ENCODE peak calls at places on chromosome 11, in six cellular contexts. J is globus pallidus; D is WTC11; Z is iris pigment epithelial cell; A is stimulated activated CD8-positive, alpha-beta memory T cell treated with anti-CD3 and anti-CD28 coated beads, Interleukin-2, amount 100 ng/mL, for 48 hours; G is NCI-H1105. V is an unnamed sample.
A peak's percentile ranks its signal among the peaks of the same experiment; 100 is the strongest.

GRCh38 chr11:45580399-45580798 is 85.0 kb downstream of the CHST1 start:
- DNase-seq in J (no peak), D (peak; percentile 56), Z (peak; percentile 58), A (no peak), G (no peak), V (peak; percentile 11)

GRCh38 chr11:134068829-134069425 is at the start of gene JAM3:
- DNase-seq in J (peak; percentile 94), D (peak; percentile 99), Z (peak; percentile 94), A (peak; percentile 99), G (peak; percentile 97), V (peak; percentile 74)

GRCh38 chr11:5605849-5606248 is 9.4 kb downstream of the TRIM6 start:
- DNase-seq in J (no peak), D (no peak), Z (peak; percentile 93), A (no peak), G (no peak), V (no peak)

GRCh38 chr11:95089620-95090542 is at the start of gene ENDOD1:
- DNase-seq in J (peak; percentile 90), D (peak; percentile 82), Z (peak; percentile 89), A (peak; percentile 74), G (peak; percentile 48), V (peak; percentile 75)

GRCh38 chr11:71548716-71549151 is 514 bp downstream of the KRTAP5-9 start:
- DNase-seq in J (no peak), D (no peak), Z (no peak), A (no peak), G (no peak), V (no peak)

GRCh38 chr11:122162095-122162494 is 46.1 kb upstream of the BLID start:
- DNase-seq in J (no peak), D (no peak), Z (peak; percentile 90), A (no peak), G (no peak), V (no peak)

GRCh38 chr11:113532697-113533424 is 57.7 kb upstream of the DRD2 start:
- DNase-seq in J (peak; percentile 76), D (peak; percentile 85), Z (peak; percentile 71), A (peak; percentile 30), G (peak; percentile 73), V (peak; percentile 31)

GRCh38 chr11:65432686-65433582 is 10.3 kb downstream of the NEAT1 start:
- DNase-seq in J (no peak), D (no peak), Z (peak; percentile 43), A (no peak), G (peak; percentile 8), V (no peak)

GRCh38 chr11:75554258-75555022 is 7.6 kb upstream of the SERPINH1 start:
- DNase-seq in J (peak; percentile 97), D (peak; percentile 89), Z (peak; percentile 99), A (no peak), G (peak; percentile 26), V (no peak)

GRCh38 chr11:2150206-2150847 is 10.7 kb downstream of the INS start:
- DNase-seq in J (no peak), D (no peak), Z (peak; percentile 74), A (no peak), G (peak; percentile 42), V (peak; percentile 55)

GRCh38 chr11:58770627-58771457 is 39.1 kb upstream of the GLYAT start:
- DNase-seq in J (no peak), D (no peak), Z (no peak), A (no peak), G (no peak), V (no peak)

GRCh38 chr11:64844330-64845124 is at the start of gene CDC42BPG:
- DNase-seq in J (peak; percentile 31), D (peak; percentile 89), Z (peak; percentile 59), A (peak; percentile 50), G (peak; percentile 91), V (peak; percentile 68)

GRCh38 chr11:46305295-46305694 is 27.8 kb downstream of the CREB3L1 start:
- DNase-seq in J (no peak), D (no peak), Z (peak; percentile 61), A (no peak), G (no peak), V (no peak)

GRCh38 chr11:35288311-35288710 is 131.0 kb downstream of the SLC1A2 start:
- DNase-seq in J (no peak), D (no peak), Z (no peak), A (no peak), G (no peak), V (no peak)

GRCh38 chr11:62627718-62628117 is 5.9 kb upstream of the B3GAT3 start:
- DNase-seq in J (no peak), D (no peak), Z (no peak), A (no peak), G (no peak), V (peak; percentile 36)

GRCh38 chr11:7573193-7573557 is 59.4 kb downstream of the PPFIBP2 start:
- DNase-seq in J (no peak), D (no peak), Z (peak; percentile 64), A (no peak), G (no peak), V (no peak)

GRCh38 chr11:33802414-33802950 is 28.2 kb upstream of the FBXO3 start:
- DNase-seq in J (peak; percentile 16), D (peak; percentile 78), Z (peak; percentile 86), A (no peak), G (peak; percentile 88), V (peak; percentile 70)

GRCh38 chr11:57434640-57435546 is 8.0 kb upstream of the SLC43A3 start:
- DNase-seq in J (no peak), D (no peak), Z (peak; percentile 97), A (no peak), G (no peak), V (peak; percentile 89)

GRCh38 chr11:122214080-122214479 is 98.1 kb upstream of the BLID start:
- DNase-seq in J (no peak), D (no peak), Z (no peak), A (no peak), G (no peak), V (no peak)

GRCh38 chr11:67309166-67309565 is 5.8 kb downstream of the SSH3 start:
- DNase-seq in J (no peak), D (no peak), Z (no peak), A (no peak), G (no peak), V (no peak)

GRCh38 chr11:73386026-73386425 is 9.8 kb downstream of the RELT start:
- DNase-seq in J (no peak), D (no peak), Z (no peak), A (no peak), G (no peak), V (no peak)

GRCh38 chr11:76736266-76736665 is 46.9 kb upstream of the TSKU start:
- DNase-seq in J (no peak), D (no peak), Z (no peak), A (no peak), G (no peak), V (no peak)

GRCh38 chr11:90241414-90241813 is 18.6 kb upstream of the CHORDC1 start:
- DNase-seq in J (no peak), D (no peak), Z (no peak), A (no peak), G (no peak), V (no peak)

GRCh38 chr11:27388001-27388400 is 25.0 kb upstream of the CCDC34 start:
- DNase-seq in J (no peak), D (no peak), Z (no peak), A (no peak), G (no peak), V (no peak)

GRCh38 chr11:27934830-27935145 is 173.2 kb downstream of the KIF18A start:
- DNase-seq in J (no peak), D (no peak), Z (peak; percentile 98), A (no peak), G (no peak), V (peak; percentile 88)

GRCh38 chr11:96465537-96465936 is 75.7 kb downstream of the JRKL start:
- DNase-seq in J (peak; percentile 7), D (no peak), Z (no peak), A (no peak), G (peak; percentile 68), V (no peak)

GRCh38 chr11:46367244-46367915 is 14.1 kb upstream of the MDK start:
- DNase-seq in J (peak; percentile 65), D (peak; percentile 89), Z (no peak), A (peak; percentile 68), G (peak; percentile 41), V (peak; percentile 46)

GRCh38 chr11:75531325-75531724 is 5.6 kb upstream of the GDPD5 start:
- DNase-seq in J (no peak), D (no peak), Z (no peak), A (no peak), G (no peak), V (no peak)

GRCh38 chr11:79100093-79100704 is 340.6 kb downstream of the TENM4 start:
- DNase-seq in J (no peak), D (peak; percentile 56), Z (peak; percentile 61), A (peak; percentile 10), G (peak; percentile 14), V (peak; percentile 70)

GRCh38 chr11:17556999-17557398 is 9.9 kb downstream of the OTOG start:
- DNase-seq in J (no peak), D (peak; percentile 1), Z (no peak), A (no peak), G (no peak), V (no peak)

GRCh38 chr11:49851971-49852389 is 100.2 kb upstream of the OR4C13 start:
- DNase-seq in J (no peak), D (no peak), Z (no peak), A (no peak), G (no peak), V (no peak)